ENCODE peak calls at places on chromosomes 4 and X, in six cellular contexts. One of them, this sample, is unnamed. For H3K36me3, the result is how much of the 10 kb centered on the place peaks cover.

GRCh38 chr4:725368-726234 is 20.0 kb downstream of the PCGF3 start:
- DNase-seq in PC-3: no peak
- DNase-seq in mucosa of descending colon: no peak
- DNase-seq in H7: no peak
- DNase-seq in CD8-positive, alpha-beta T cell: no peak
- DNase-seq in upper lobe of right lung: no peak
- DNase-seq in this sample: no peak

GRCh38 chrX:49303346-49303745 is at the start of gene GAGE10:
- DNase-seq in PC-3: no peak
- DNase-seq in mucosa of descending colon: no peak
- DNase-seq in H7: no peak
- DNase-seq in CD8-positive, alpha-beta T cell: no peak
- DNase-seq in upper lobe of right lung: no peak
- DNase-seq in this sample: no peak

GRCh38 chr4:4259484-4260100 is 11.6 kb upstream of the TMEM128 start:
- DNase-seq in PC-3: no peak
- DNase-seq in mucosa of descending colon: no peak
- DNase-seq in H7: no peak
- DNase-seq in CD8-positive, alpha-beta T cell: no peak
- DNase-seq in upper lobe of right lung: no peak
- DNase-seq in this sample: no peak

GRCh38 chr4:184148871-184149637 is 68.6 kb downstream of the ENPP6 start:
- DNase-seq in PC-3: no peak
- DNase-seq in mucosa of descending colon: no peak
- DNase-seq in H7: no peak
- DNase-seq in CD8-positive, alpha-beta T cell: no peak
- DNase-seq in upper lobe of right lung: no peak
- DNase-seq in this sample: no peak

GRCh38 chr4:182832352-182833120 is 84.7 kb downstream of the DCTD start:
- DNase-seq in PC-3: no peak
- DNase-seq in mucosa of descending colon: no peak
- DNase-seq in H7: no peak
- DNase-seq in CD8-positive, alpha-beta T cell: no peak
- DNase-seq in upper lobe of right lung: no peak
- DNase-seq in this sample: no peak

GRCh38 chrX:69510914-69511513 is 6.9 kb downstream of the NALF2 start:
- DNase-seq in PC-3: no peak
- DNase-seq in mucosa of descending colon: no peak
- DNase-seq in H7: no peak
- DNase-seq in CD8-positive, alpha-beta T cell: no peak
- DNase-seq in upper lobe of right lung: no peak
- DNase-seq in this sample: no peak

GRCh38 chr4:128299848-128300247 is 12.2 kb upstream of the PGRMC2 start:
- DNase-seq in PC-3: no peak
- DNase-seq in mucosa of descending colon: no peak
- DNase-seq in H7: no peak
- DNase-seq in CD8-positive, alpha-beta T cell: no peak
- DNase-seq in upper lobe of right lung: no peak
- DNase-seq in this sample: no peak

GRCh38 chrX:55908685-55909212 is 191.2 kb downstream of the RRAGB start:
- DNase-seq in PC-3: peak
- DNase-seq in mucosa of descending colon: peak
- DNase-seq in H7: peak
- DNase-seq in CD8-positive, alpha-beta T cell: no peak
- DNase-seq in upper lobe of right lung: peak
- DNase-seq in this sample: no peak

GRCh38 chrX:132622130-132622529 is 133.3 kb upstream of the MBNL3 start:
- DNase-seq in PC-3: peak
- DNase-seq in mucosa of descending colon: no peak
- DNase-seq in H7: no peak
- DNase-seq in CD8-positive, alpha-beta T cell: no peak
- DNase-seq in upper lobe of right lung: no peak
- DNase-seq in this sample: peak

GRCh38 chrX:136204571-136204970 is 46.6 kb downstream of the MAP7D3 start:
- DNase-seq in PC-3: peak
- DNase-seq in mucosa of descending colon: no peak
- DNase-seq in H7: no peak
- DNase-seq in CD8-positive, alpha-beta T cell: no peak
- DNase-seq in upper lobe of right lung: no peak
- DNase-seq in this sample: no peak

GRCh38 chr4:76571274-76571673 is 136.2 kb downstream of the SHROOM3 start:
- DNase-seq in PC-3: peak
- DNase-seq in mucosa of descending colon: no peak
- DNase-seq in H7: no peak
- DNase-seq in CD8-positive, alpha-beta T cell: no peak
- DNase-seq in upper lobe of right lung: no peak
- DNase-seq in this sample: no peak

GRCh38 chrX:134010690-134011089 is 25.3 kb upstream of the GPC3 start:
- DNase-seq in PC-3: no peak
- DNase-seq in mucosa of descending colon: no peak
- DNase-seq in H7: no peak
- DNase-seq in CD8-positive, alpha-beta T cell: no peak
- DNase-seq in upper lobe of right lung: no peak
- DNase-seq in this sample: no peak

GRCh38 chrX:40152173-40152705 is 54.5 kb upstream of the BCOR start:
- DNase-seq in PC-3: peak
- DNase-seq in mucosa of descending colon: peak
- DNase-seq in H7: peak
- DNase-seq in CD8-positive, alpha-beta T cell: no peak
- DNase-seq in upper lobe of right lung: peak
- DNase-seq in this sample: peak

GRCh38 chrX:51242212-51242611 is 90.4 kb upstream of the NUDT10 start:
- DNase-seq in PC-3: no peak
- DNase-seq in mucosa of descending colon: no peak
- DNase-seq in H7: no peak
- DNase-seq in CD8-positive, alpha-beta T cell: no peak
- DNase-seq in upper lobe of right lung: no peak
- DNase-seq in this sample: no peak

GRCh38 chrX:29518100-29518499 is 697.3 kb upstream of the MAGEB2 start:
- DNase-seq in PC-3: peak
- DNase-seq in mucosa of descending colon: no peak
- DNase-seq in H7: no peak
- DNase-seq in CD8-positive, alpha-beta T cell: no peak
- DNase-seq in upper lobe of right lung: no peak
- DNase-seq in this sample: no peak

GRCh38 chr4:6674500-6675149 is 19.1 kb upstream of the S100P start:
- DNase-seq in PC-3: peak
- DNase-seq in mucosa of descending colon: no peak
- DNase-seq in H7: peak
- DNase-seq in CD8-positive, alpha-beta T cell: peak
- DNase-seq in upper lobe of right lung: no peak
- DNase-seq in this sample: no peak

GRCh38 chr4:7814451-7814850 is 125.2 kb downstream of the AFAP1 start:
- DNase-seq in PC-3: no peak
- DNase-seq in mucosa of descending colon: no peak
- DNase-seq in H7: no peak
- DNase-seq in CD8-positive, alpha-beta T cell: no peak
- DNase-seq in upper lobe of right lung: no peak
- DNase-seq in this sample: no peak

GRCh38 chrX:19636989-19637388 is 121.7 kb upstream of the MAP3K15 start:
- DNase-seq in PC-3: peak
- DNase-seq in mucosa of descending colon: no peak
- DNase-seq in H7: no peak
- DNase-seq in CD8-positive, alpha-beta T cell: no peak
- DNase-seq in upper lobe of right lung: no peak
- DNase-seq in this sample: no peak

GRCh38 chrX:69032601-69033000 is 132.7 kb downstream of the PJA1 start:
- DNase-seq in PC-3: peak
- DNase-seq in mucosa of descending colon: no peak
- DNase-seq in H7: no peak
- DNase-seq in CD8-positive, alpha-beta T cell: no peak
- DNase-seq in upper lobe of right lung: no peak
- DNase-seq in this sample: no peak

GRCh38 chrX:915427-916234 is 285.0 kb downstream of the SHOX start:
- DNase-seq in PC-3: no peak
- DNase-seq in mucosa of descending colon: no peak
- DNase-seq in H7: no peak
- DNase-seq in CD8-positive, alpha-beta T cell: no peak
- DNase-seq in upper lobe of right lung: no peak
- DNase-seq in this sample: no peak

GRCh38 chr4:53763813-53764597 is 172.7 kb upstream of the LNX1 start:
- DNase-seq in PC-3: peak
- DNase-seq in mucosa of descending colon: no peak
- DNase-seq in H7: no peak
- DNase-seq in CD8-positive, alpha-beta T cell: no peak
- DNase-seq in upper lobe of right lung: no peak
- DNase-seq in this sample: peak

GRCh38 chr4:56048621-56049427 is 100.1 kb downstream of the CEP135 start:
- DNase-seq in PC-3: peak
- DNase-seq in mucosa of descending colon: peak
- DNase-seq in H7: peak
- DNase-seq in CD8-positive, alpha-beta T cell: no peak
- DNase-seq in upper lobe of right lung: peak
- DNase-seq in this sample: peak

GRCh38 chr4:146522098-146522861 is 540 bp upstream of the SLC10A7 start:
- DNase-seq in PC-3: peak
- DNase-seq in mucosa of descending colon: peak
- DNase-seq in H7: peak
- DNase-seq in CD8-positive, alpha-beta T cell: peak
- DNase-seq in upper lobe of right lung: peak
- DNase-seq in this sample: peak

DNA sequence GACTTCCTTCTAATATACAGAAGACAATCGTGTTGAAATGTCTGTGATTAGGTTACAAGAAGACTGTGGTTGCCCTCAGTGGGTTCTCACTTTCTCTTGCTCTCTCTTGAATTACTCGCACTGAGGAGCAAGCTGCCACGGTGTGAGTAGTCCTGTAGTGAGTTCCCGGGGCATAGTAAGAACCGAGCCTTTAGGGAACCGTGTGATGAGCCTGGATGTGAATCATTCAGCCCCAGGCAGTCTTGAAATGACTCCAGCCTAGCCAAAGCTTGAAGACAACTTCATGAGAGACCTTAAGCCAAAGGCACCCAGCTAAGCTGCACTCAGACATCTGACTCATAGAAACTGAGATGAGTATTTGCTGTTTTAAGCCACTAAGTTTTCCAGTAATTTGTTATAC is 292.7 kb downstream of the SPOCK3 start:
- DNase-seq in PC-3: peak
- DNase-seq in mucosa of descending colon: no peak
- DNase-seq in H7: no peak
- DNase-seq in CD8-positive, alpha-beta T cell: no peak
- DNase-seq in upper lobe of right lung: no peak
- DNase-seq in this sample: no peak
- H3K36me3 ChIP-seq in PC-3: under half
- H3K36me3 ChIP-seq in mucosa of descending colon: under half
- H3K36me3 ChIP-seq in H7: under half
- H3K36me3 ChIP-seq in CD8-positive, alpha-beta T cell: under half
- H3K36me3 ChIP-seq in upper lobe of right lung: under half
- H3K36me3 ChIP-seq in this sample: under half

GRCh38 chrX:54808109-54808604 is 612 bp downstream of the MAGED2 start:
- DNase-seq in PC-3: no peak
- DNase-seq in mucosa of descending colon: peak
- DNase-seq in H7: peak
- DNase-seq in CD8-positive, alpha-beta T cell: peak
- DNase-seq in upper lobe of right lung: peak
- DNase-seq in this sample: peak

GRCh38 chrX:54812306-54812705 is 4.8 kb downstream of the MAGED2 start:
- DNase-seq in PC-3: no peak
- DNase-seq in mucosa of descending colon: no peak
- DNase-seq in H7: no peak
- DNase-seq in CD8-positive, alpha-beta T cell: no peak
- DNase-seq in upper lobe of right lung: no peak
- DNase-seq in this sample: no peak

GRCh38 chrX:54808605-54809483 is 1.3 kb downstream of the MAGED2 start:
- DNase-seq in PC-3: peak
- DNase-seq in mucosa of descending colon: peak
- DNase-seq in H7: peak
- DNase-seq in CD8-positive, alpha-beta T cell: peak
- DNase-seq in upper lobe of right lung: peak
- DNase-seq in this sample: peak

GRCh38 chrX:54811301-54811885 is 3.8 kb downstream of the MAGED2 start:
- DNase-seq in PC-3: no peak
- DNase-seq in mucosa of descending colon: no peak
- DNase-seq in H7: no peak
- DNase-seq in CD8-positive, alpha-beta T cell: no peak
- DNase-seq in upper lobe of right lung: no peak
- DNase-seq in this sample: no peak

DNA sequence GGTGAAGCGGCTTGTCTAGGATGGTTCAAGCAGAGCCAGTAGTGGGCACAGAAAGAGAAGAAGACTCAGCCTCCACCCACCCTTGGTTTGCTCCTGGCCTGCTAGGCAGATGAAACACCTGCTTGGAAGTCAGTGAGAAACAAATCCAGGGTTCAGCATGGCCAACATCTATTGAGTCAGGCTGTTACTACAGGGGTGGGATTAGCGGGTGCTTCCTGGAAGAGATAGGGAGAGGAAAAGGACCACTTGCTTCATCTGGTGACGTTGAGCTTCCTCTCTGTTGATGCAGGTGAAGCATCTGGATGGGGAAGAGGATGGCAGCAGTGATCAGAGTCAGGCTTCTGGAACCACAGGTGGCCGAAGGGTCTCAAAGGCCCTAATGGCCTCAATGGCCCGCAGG is 3.0 kb downstream of the MAGED2 start:
- DNase-seq in PC-3: no peak
- DNase-seq in mucosa of descending colon: no peak
- DNase-seq in H7: no peak
- DNase-seq in CD8-positive, alpha-beta T cell: no peak
- DNase-seq in upper lobe of right lung: no peak
- DNase-seq in this sample: no peak
- H3K4me3 ChIP-seq in PC-3: peak
- H3K4me3 ChIP-seq in mucosa of descending colon: no peak
- H3K4me3 ChIP-seq in H7: no peak
- H3K4me3 ChIP-seq in CD8-positive, alpha-beta T cell: no peak
- H3K4me3 ChIP-seq in upper lobe of right lung: no peak
- H3K4me3 ChIP-seq in this sample: no peak

DNA sequence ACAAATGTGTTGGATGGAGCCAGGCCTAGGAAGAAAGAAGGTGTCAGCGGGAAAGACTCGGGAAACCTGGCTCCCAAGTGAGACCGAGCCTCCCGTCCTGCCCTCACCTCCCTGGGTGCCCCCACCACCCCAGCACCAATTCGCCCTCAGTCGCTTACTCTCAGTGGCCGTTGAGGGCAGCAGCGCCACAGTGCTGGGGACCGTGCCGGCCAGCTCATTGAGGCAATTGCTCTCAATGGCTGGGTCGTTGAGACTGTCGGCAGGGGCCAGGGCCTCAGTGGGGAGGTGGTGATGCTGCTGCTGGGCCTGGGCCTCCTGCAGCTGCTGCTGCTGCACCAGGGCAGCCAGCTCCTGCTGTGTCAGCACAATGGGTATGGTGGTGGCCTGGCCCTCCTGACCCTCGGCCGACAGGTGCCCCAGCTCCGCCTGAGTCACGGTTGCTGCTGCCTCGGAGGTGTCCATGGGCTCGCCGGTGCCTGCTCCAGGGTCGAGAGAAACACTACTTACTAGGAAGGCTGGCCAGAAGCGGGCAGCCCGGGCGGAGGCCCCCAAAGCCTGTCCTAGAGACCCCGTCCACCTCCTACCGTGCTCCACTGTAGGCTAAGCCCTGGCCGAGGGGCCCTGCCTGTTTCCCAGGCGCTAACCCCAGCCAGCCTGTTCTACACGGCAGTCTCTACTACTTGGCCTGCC is 7.4 kb upstream of the RENBP start:
- DNase-seq in PC-3: no peak
- DNase-seq in mucosa of descending colon: no peak
- DNase-seq in H7: no peak
- DNase-seq in CD8-positive, alpha-beta T cell: no peak
- DNase-seq in upper lobe of right lung: no peak
- DNase-seq in this sample: no peak
- H3K36me3 ChIP-seq in PC-3: under half
- H3K36me3 ChIP-seq in mucosa of descending colon: under half
- H3K36me3 ChIP-seq in H7: under half
- H3K36me3 ChIP-seq in CD8-positive, alpha-beta T cell: under half
- H3K36me3 ChIP-seq in upper lobe of right lung: half or more
- H3K36me3 ChIP-seq in this sample: half or more

GRCh38 chr4:156322592-156322991 is 368.9 kb upstream of the CTSO start:
- DNase-seq in PC-3: peak
- DNase-seq in mucosa of descending colon: no peak
- DNase-seq in H7: no peak
- DNase-seq in CD8-positive, alpha-beta T cell: no peak
- DNase-seq in upper lobe of right lung: no peak
- DNase-seq in this sample: no peak
- H3K4me3 ChIP-seq in PC-3: peak
- H3K4me3 ChIP-seq in mucosa of descending colon: no peak
- H3K4me3 ChIP-seq in H7: no peak
- H3K4me3 ChIP-seq in CD8-positive, alpha-beta T cell: no peak
- H3K4me3 ChIP-seq in upper lobe of right lung: no peak
- H3K4me3 ChIP-seq in this sample: no peak